ENCODE peak calls at places on chromosomes 1 and 21, in five cellular contexts. G, B, A, Z and T are unnamed samples.
A peak's percentile ranks its signal among the peaks of the same experiment; 100 is the strongest.

GRCh38 chr1:156140879-156141707 is 12.3 kb upstream of the SEMA4A start:
- DNase-seq in G (peak; percentile 62), B (no peak), A (no peak), Z (peak; percentile 71), T (peak; percentile 58)

GRCh38 chr1:167708940-167709389 is 12.8 kb upstream of the MPZL1 start:
- DNase-seq in G (no peak), B (peak; percentile 23), A (no peak), Z (no peak), T (no peak)

GRCh38 chr1:66374561-66375111 is 159.3 kb upstream of the SGIP1 start:
- DNase-seq in G (peak; percentile 35), B (peak; percentile 96), A (no peak), Z (peak; percentile 93), T (no peak)

GRCh38 chr1:147586412-147586811 is 45.1 kb downstream of the BCL9 start:
- DNase-seq in G (no peak), B (no peak), A (no peak), Z (no peak), T (no peak)

GRCh38 chr1:7491089-7491817 is 279.8 kb upstream of the VAMP3 start:
- DNase-seq in G (no peak), B (no peak), A (peak; percentile 60), Z (peak; percentile 91), T (no peak)

GRCh38 chr1:201748331-201748730 is 80.6 kb upstream of the IPO9 start:
- DNase-seq in G (no peak), B (peak; percentile 97), A (no peak), Z (peak; percentile 95), T (no peak)

GRCh38 chr21:31656199-31657095 is 3.0 kb upstream of the SOD1 start:
- DNase-seq in G (peak; percentile 68), B (peak; percentile 24), A (no peak), Z (peak; percentile 53), T (no peak)

GRCh38 chr1:12594966-12595838 is 22.8 kb downstream of the DHRS3 start:
- DNase-seq in G (peak; percentile 48), B (peak; percentile 41), A (peak; percentile 82), Z (peak; percentile 88), T (peak; percentile 36)

GRCh38 chr21:28419811-28420210 is 572.9 kb downstream of the LTN1 start:
- DNase-seq in G (no peak), B (no peak), A (no peak), Z (no peak), T (no peak)

GRCh38 chr21:42666023-42666747 is 12.8 kb downstream of the PDE9A start:
- DNase-seq in G (peak; percentile 47), B (no peak), A (no peak), Z (peak; percentile 40), T (peak; percentile 69)

GRCh38 chr1:227883641-227884301 is 64.0 kb downstream of the WNT9A start:
- DNase-seq in G (no peak), B (no peak), A (no peak), Z (no peak), T (no peak)

GRCh38 chr1:77370161-77370560 is 88.3 kb downstream of the AK5 start:
- DNase-seq in G (no peak), B (peak; percentile 25), A (no peak), Z (no peak), T (no peak)

GRCh38 chr1:151846062-151846568 is 6.5 kb upstream of the C2CD4D start:
- DNase-seq in G (no peak), B (peak; percentile 91), A (no peak), Z (peak; percentile 79), T (no peak)

GRCh38 chr1:906532-907420 is 16.9 kb upstream of the SAMD11 start:
- DNase-seq in G (no peak), B (peak; percentile 75), A (peak; percentile 53), Z (peak; percentile 79), T (peak; percentile 26)

GRCh38 chr1:228090613-228091081 is 8.1 kb downstream of the ARF1 start:
- DNase-seq in G (peak; percentile 0), B (peak; percentile 43), A (no peak), Z (peak; percentile 78), T (peak; percentile 25)

GRCh38 chr1:23423415-23424170 is 955 bp downstream of the TCEA3 start:
- DNase-seq in G (peak; percentile 20), B (no peak), A (peak; percentile 46), Z (peak; percentile 37), T (no peak)

GRCh38 chr1:62823556-62823955 is 39.6 kb downstream of the ATG4C start:
- DNase-seq in G (no peak), B (peak; percentile 9), A (no peak), Z (peak; percentile 1), T (no peak)

GRCh38 chr1:161173711-161174110 is 3.6 kb downstream of the B4GALT3 start:
- DNase-seq in G (no peak), B (no peak), A (no peak), Z (no peak), T (no peak)

GRCh38 chr1:244319283-244320132 is 132.2 kb downstream of the ADSS2 start:
- DNase-seq in G (peak; percentile 22), B (peak; percentile 93), A (no peak), Z (peak; percentile 95), T (no peak)

GRCh38 chr1:156431366-156432108 is 62.5 kb downstream of the RHBG start:
- DNase-seq in G (no peak), B (no peak), A (no peak), Z (no peak), T (no peak)

GRCh38 chr1:39131940-39132339 is 72.6 kb upstream of the MACF1 start:
- DNase-seq in G (no peak), B (no peak), A (no peak), Z (no peak), T (no peak)

GRCh38 chr21:33898546-33898945 is 17.1 kb downstream of the ATP5PO start:
- DNase-seq in G (no peak), B (no peak), A (no peak), Z (peak; percentile 18), T (no peak)

GRCh38 chr1:94927405-94928175 is 680 bp upstream of the CNN3 start:
- DNase-seq in G (no peak), B (peak; percentile 36), A (peak; percentile 20), Z (peak; percentile 61), T (no peak)

GRCh38 chr1:173601588-173601987 is 1.3 kb downstream of the SLC9C2 start:
- DNase-seq in G (no peak), B (no peak), A (no peak), Z (no peak), T (no peak)

GRCh38 chr1:226210571-226211176 is 12.8 kb upstream of the MIXL1 start:
- DNase-seq in G (no peak), B (no peak), A (no peak), Z (no peak), T (no peak)

GRCh38 chr1:208060495-208060894 is 149.6 kb upstream of the CD34 start:
- DNase-seq in G (no peak), B (no peak), A (no peak), Z (no peak), T (no peak)

GRCh38 chr1:180188103-180188506 is 33.4 kb downstream of the QSOX1 start:
- DNase-seq in G (peak; percentile 28), B (peak; percentile 68), A (no peak), Z (peak; percentile 64), T (no peak)

GRCh38 chr1:118963456-118964430 is 24.4 kb downstream of the TBX15 start:
- DNase-seq in G (no peak), B (peak; percentile 77), A (no peak), Z (peak; percentile 97), T (no peak)

GRCh38 chr1:32877211-32878110 is 6.7 kb upstream of the FNDC5 start:
- DNase-seq in G (no peak), B (no peak), A (no peak), Z (no peak), T (peak; percentile 24)

GRCh38 chr1:152970495-152970894 is at the start of gene SPRR4:
- DNase-seq in G (no peak), B (no peak), A (no peak), Z (no peak), T (no peak)

GRCh38 chr21:40606341-40606740 is 240.6 kb downstream of the DSCAM start:
- DNase-seq in G (no peak), B (no peak), A (no peak), Z (no peak), T (no peak)

GRCh38 chr1:205961405-205961804 is 18.1 kb upstream of the SLC26A9 start:
- DNase-seq in G (no peak), B (no peak), A (no peak), Z (peak; percentile 45), T (no peak)

GRCh38 chr21:45871616-45872236 is 109.8 kb upstream of the COL6A1 start:
- DNase-seq in G (no peak), B (no peak), A (no peak), Z (no peak), T (peak; percentile 26)

GRCh38 chr1:118785246-118785645 is 202.9 kb downstream of the TBX15 start:
- DNase-seq in G (no peak), B (no peak), A (no peak), Z (peak; percentile 30), T (no peak)

GRCh38 chr1:61645476-61645875 is 79.5 kb downstream of the TM2D1 start:
- DNase-seq in G (no peak), B (no peak), A (no peak), Z (no peak), T (no peak)

GRCh38 chr1:200150721-200151120 is 123.2 kb downstream of the NR5A2 start:
- DNase-seq in G (peak; percentile 5), B (peak; percentile 91), A (no peak), Z (peak; percentile 90), T (no peak)

GRCh38 chr1:228930479-228930957 is 195.2 kb downstream of the RHOU start:
- DNase-seq in G (no peak), B (no peak), A (no peak), Z (no peak), T (no peak)

GRCh38 chr1:37477946-37478345 is 3.6 kb downstream of the ZC3H12A start:
- DNase-seq in G (no peak), B (no peak), A (no peak), Z (no peak), T (peak; percentile 44)

GRCh38 chr1:234990328-234990675 is 138.3 kb downstream of the TOMM20 start:
- DNase-seq in G (no peak), B (no peak), A (no peak), Z (no peak), T (no peak)

GRCh38 chr1:27331426-27331825 is 9.5 kb downstream of the TMEM222 start:
- DNase-seq in G (no peak), B (no peak), A (no peak), Z (no peak), T (no peak)